ENCODE peak calls at places on chromosomes 1 and 21, in seven cellular contexts. Z is G401; I is stomach; D is heart right ventricle; M is activated CD8-positive, alpha-beta T cell treated with anti-CD3 and anti-CD28 coated beads for 36 hours; B is aorta; F is HFF-Myc. W is an unnamed sample.

GRCh38 chr1:2446394-2446793 is 29.7 kb upstream of the PLCH2 start:
- DNase-seq in D (no peak), Z (peak; percentile 74), B (no peak), M (no peak), I (no peak), F (no peak), W (no peak)

GRCh38 chr21:37433441-37433840 is 66.9 kb downstream of the DYRK1A start:
- DNase-seq in D (no peak), B (no peak), Z (no peak), M (no peak), F (no peak), I (no peak), W (no peak)

GRCh38 chr1:21879928-21880618 is 57.0 kb downstream of the HSPG2 start:
- DNase-seq in M (no peak), F (no peak), I (no peak), Z (no peak), B (peak; percentile 73), D (no peak), W (no peak)

GRCh38 chr1:90558126-90558525 is 159.0 kb downstream of the BARHL2 start:
- DNase-seq in Z (no peak), D (no peak), B (no peak), F (no peak), M (no peak), I (no peak), W (no peak)

GRCh38 chr1:151399890-151400235 is 490 bp downstream of the PSMB4 start:
- DNase-seq in B (no peak), Z (peak; percentile 12), M (peak; percentile 38), F (no peak), I (no peak), D (no peak), W (no peak)

GRCh38 chr1:61851849-61852692 is 109.8 kb downstream of the PATJ start:
- DNase-seq in D (no peak), M (peak; percentile 12), I (no peak), F (peak; percentile 56), B (no peak), Z (peak; percentile 80), W (no peak)

GRCh38 chr1:215517441-215517891 is 49.6 kb upstream of the KCTD3 start:
- DNase-seq in Z (no peak), I (no peak), D (no peak), F (peak; percentile 49), B (no peak), M (no peak), W (no peak)

GRCh38 chr21:26715878-26716506 is 129.2 kb downstream of the ADAMTS1 start:
- DNase-seq in Z (peak; percentile 75), D (no peak), F (peak; percentile 16), M (peak; percentile 24), B (no peak), I (peak; percentile 44), W (no peak)

GRCh38 chr1:71170925-71171324 is 90.1 kb upstream of the ZRANB2 start:
- DNase-seq in Z (no peak), M (no peak), F (no peak), I (no peak), D (no peak), B (no peak), W (no peak)

GRCh38 chr1:224459051-224459450 is 24.5 kb upstream of the WDR26 start:
- DNase-seq in B (no peak), F (no peak), D (no peak), M (no peak), I (no peak), Z (peak; percentile 18), W (no peak)

GRCh38 chr21:37208056-37208705 is 59.0 kb downstream of the VPS26C start:
- DNase-seq in F (no peak), Z (peak; percentile 78), M (peak; percentile 64), I (peak; percentile 62), B (peak; percentile 91), D (peak; percentile 79), W (no peak)

GRCh38 chr1:163085904-163086268 is 16.7 kb downstream of the RGS4 start:
- DNase-seq in D (no peak), B (no peak), F (no peak), Z (no peak), M (no peak), I (no peak), W (no peak)

W was measured in mesothelial cell of epicardium.